ENCODE peak calls at places on chromosomes 6 and 20, in ten cellular contexts. One of them, this sample, is unnamed.

GRCh38 chr20:1215386-1216170 is 10.3 kb upstream of the RAD21L1 start:
- DNase-seq in activated naive CD4-positive, alpha-beta T cell treated with anti-CD3 and anti-CD28 coated beads for 36 hours: peak
- DNase-seq in KBM-7: peak
- DNase-seq in ureter: no peak
- DNase-seq in cardiac fibroblast: no peak
- DNase-seq in cardiac muscle cell: no peak
- DNase-seq in lung: no peak
- DNase-seq in CD8-positive, alpha-beta memory T cell: no peak
- DNase-seq in HCT116: no peak
- DNase-seq in mammary epithelial cell: no peak
- DNase-seq in this sample: no peak

GRCh38 chr20:51800132-51800721 is 2.1 kb downstream of the SALL4 start:
- DNase-seq in activated naive CD4-positive, alpha-beta T cell treated with anti-CD3 and anti-CD28 coated beads for 36 hours: peak
- DNase-seq in KBM-7: peak
- DNase-seq in ureter: peak
- DNase-seq in cardiac fibroblast: peak
- DNase-seq in cardiac muscle cell: peak
- DNase-seq in lung: peak
- DNase-seq in CD8-positive, alpha-beta memory T cell: peak
- DNase-seq in HCT116: peak
- DNase-seq in mammary epithelial cell: peak
- DNase-seq in this sample: peak

GRCh38 chr20:36173451-36173933 is 19.0 kb downstream of the EPB41L1 start:
- DNase-seq in activated naive CD4-positive, alpha-beta T cell treated with anti-CD3 and anti-CD28 coated beads for 36 hours: no peak
- DNase-seq in KBM-7: peak
- DNase-seq in ureter: no peak
- DNase-seq in cardiac fibroblast: peak
- DNase-seq in cardiac muscle cell: peak
- DNase-seq in lung: no peak
- DNase-seq in CD8-positive, alpha-beta memory T cell: no peak
- DNase-seq in HCT116: no peak
- DNase-seq in mammary epithelial cell: no peak
- DNase-seq in this sample: no peak

GRCh38 chr6:46637145-46637544 is 15.5 kb downstream of the CYP39A1 start:
- DNase-seq in activated naive CD4-positive, alpha-beta T cell treated with anti-CD3 and anti-CD28 coated beads for 36 hours: no peak
- DNase-seq in KBM-7: no peak
- DNase-seq in ureter: no peak
- DNase-seq in cardiac fibroblast: peak
- DNase-seq in cardiac muscle cell: no peak
- DNase-seq in lung: no peak
- DNase-seq in CD8-positive, alpha-beta memory T cell: no peak
- DNase-seq in HCT116: no peak
- DNase-seq in mammary epithelial cell: peak
- DNase-seq in this sample: no peak

GRCh38 chr20:40600441-40601235 is 88.4 kb downstream of the MAFB start:
- DNase-seq in activated naive CD4-positive, alpha-beta T cell treated with anti-CD3 and anti-CD28 coated beads for 36 hours: no peak
- DNase-seq in KBM-7: no peak
- DNase-seq in ureter: no peak
- DNase-seq in cardiac fibroblast: no peak
- DNase-seq in cardiac muscle cell: no peak
- DNase-seq in lung: no peak
- DNase-seq in CD8-positive, alpha-beta memory T cell: no peak
- DNase-seq in HCT116: no peak
- DNase-seq in mammary epithelial cell: peak
- DNase-seq in this sample: no peak

GRCh38 chr6:31614674-31615578 is at the start of gene AIF1:
- DNase-seq in activated naive CD4-positive, alpha-beta T cell treated with anti-CD3 and anti-CD28 coated beads for 36 hours: no peak
- DNase-seq in KBM-7: peak
- DNase-seq in ureter: no peak
- DNase-seq in cardiac fibroblast: no peak
- DNase-seq in cardiac muscle cell: no peak
- DNase-seq in lung: no peak
- DNase-seq in CD8-positive, alpha-beta memory T cell: no peak
- DNase-seq in HCT116: no peak
- DNase-seq in mammary epithelial cell: no peak
- DNase-seq in this sample: no peak

GRCh38 chr6:38771111-38771694 is 56.1 kb downstream of the DNAH8 start:
- DNase-seq in activated naive CD4-positive, alpha-beta T cell treated with anti-CD3 and anti-CD28 coated beads for 36 hours: no peak
- DNase-seq in KBM-7: no peak
- DNase-seq in ureter: no peak
- DNase-seq in cardiac fibroblast: peak
- DNase-seq in cardiac muscle cell: no peak
- DNase-seq in lung: no peak
- DNase-seq in CD8-positive, alpha-beta memory T cell: no peak
- DNase-seq in HCT116: no peak
- DNase-seq in mammary epithelial cell: peak
- DNase-seq in this sample: no peak

GRCh38 chr20:24634855-24635254 is 165.4 kb downstream of the SYNDIG1 start:
- DNase-seq in activated naive CD4-positive, alpha-beta T cell treated with anti-CD3 and anti-CD28 coated beads for 36 hours: no peak
- DNase-seq in KBM-7: peak
- DNase-seq in ureter: peak
- DNase-seq in cardiac fibroblast: peak
- DNase-seq in cardiac muscle cell: peak
- DNase-seq in lung: no peak
- DNase-seq in CD8-positive, alpha-beta memory T cell: no peak
- DNase-seq in HCT116: peak
- DNase-seq in mammary epithelial cell: peak
- DNase-seq in this sample: no peak

GRCh38 chr6:148497256-148497655 is 154.6 kb downstream of the SASH1 start:
- DNase-seq in activated naive CD4-positive, alpha-beta T cell treated with anti-CD3 and anti-CD28 coated beads for 36 hours: no peak
- DNase-seq in KBM-7: no peak
- DNase-seq in ureter: no peak
- DNase-seq in cardiac fibroblast: peak
- DNase-seq in cardiac muscle cell: no peak
- DNase-seq in lung: no peak
- DNase-seq in CD8-positive, alpha-beta memory T cell: no peak
- DNase-seq in HCT116: no peak
- DNase-seq in mammary epithelial cell: peak
- DNase-seq in this sample: no peak

GRCh38 chr20:63973636-63974401 is 4.1 kb upstream of the ZNF512B start:
- DNase-seq in activated naive CD4-positive, alpha-beta T cell treated with anti-CD3 and anti-CD28 coated beads for 36 hours: peak
- DNase-seq in KBM-7: peak
- DNase-seq in ureter: peak
- DNase-seq in cardiac fibroblast: peak
- DNase-seq in cardiac muscle cell: peak
- DNase-seq in lung: peak
- DNase-seq in CD8-positive, alpha-beta memory T cell: peak
- DNase-seq in HCT116: peak
- DNase-seq in mammary epithelial cell: peak
- DNase-seq in this sample: peak

GRCh38 chr6:79764758-79765157 is 133.6 kb downstream of the SH3BGRL2 start:
- DNase-seq in activated naive CD4-positive, alpha-beta T cell treated with anti-CD3 and anti-CD28 coated beads for 36 hours: no peak
- DNase-seq in KBM-7: no peak
- DNase-seq in ureter: no peak
- DNase-seq in cardiac fibroblast: no peak
- DNase-seq in cardiac muscle cell: no peak
- DNase-seq in lung: no peak
- DNase-seq in CD8-positive, alpha-beta memory T cell: no peak
- DNase-seq in HCT116: no peak
- DNase-seq in mammary epithelial cell: no peak
- DNase-seq in this sample: no peak

GRCh38 chr20:53738945-53739798 is 145.5 kb upstream of the ZNF217 start:
- DNase-seq in activated naive CD4-positive, alpha-beta T cell treated with anti-CD3 and anti-CD28 coated beads for 36 hours: no peak
- DNase-seq in KBM-7: peak
- DNase-seq in ureter: no peak
- DNase-seq in cardiac fibroblast: peak
- DNase-seq in cardiac muscle cell: no peak
- DNase-seq in lung: no peak
- DNase-seq in CD8-positive, alpha-beta memory T cell: no peak
- DNase-seq in HCT116: no peak
- DNase-seq in mammary epithelial cell: no peak
- DNase-seq in this sample: no peak

GRCh38 chr6:46024122-46024769 is 8.6 kb upstream of the CLIC5 start:
- DNase-seq in activated naive CD4-positive, alpha-beta T cell treated with anti-CD3 and anti-CD28 coated beads for 36 hours: no peak
- DNase-seq in KBM-7: no peak
- DNase-seq in ureter: no peak
- DNase-seq in cardiac fibroblast: no peak
- DNase-seq in cardiac muscle cell: no peak
- DNase-seq in lung: no peak
- DNase-seq in CD8-positive, alpha-beta memory T cell: no peak
- DNase-seq in HCT116: no peak
- DNase-seq in mammary epithelial cell: no peak
- DNase-seq in this sample: no peak

GRCh38 chr20:24950836-24951525 is 1.9 kb downstream of the CST7 start:
- DNase-seq in activated naive CD4-positive, alpha-beta T cell treated with anti-CD3 and anti-CD28 coated beads for 36 hours: no peak
- DNase-seq in KBM-7: no peak
- DNase-seq in ureter: no peak
- DNase-seq in cardiac fibroblast: no peak
- DNase-seq in cardiac muscle cell: no peak
- DNase-seq in lung: no peak
- DNase-seq in CD8-positive, alpha-beta memory T cell: no peak
- DNase-seq in HCT116: no peak
- DNase-seq in mammary epithelial cell: no peak
- DNase-seq in this sample: no peak

GRCh38 chr6:159082039-159082815 is 37.4 kb upstream of the TAGAP start:
- DNase-seq in activated naive CD4-positive, alpha-beta T cell treated with anti-CD3 and anti-CD28 coated beads for 36 hours: no peak
- DNase-seq in KBM-7: no peak
- DNase-seq in ureter: no peak
- DNase-seq in cardiac fibroblast: no peak
- DNase-seq in cardiac muscle cell: no peak
- DNase-seq in lung: no peak
- DNase-seq in CD8-positive, alpha-beta memory T cell: no peak
- DNase-seq in HCT116: no peak
- DNase-seq in mammary epithelial cell: no peak
- DNase-seq in this sample: no peak

GRCh38 chr6:136655251-136656014 is 105.2 kb upstream of the MAP7 start:
- DNase-seq in activated naive CD4-positive, alpha-beta T cell treated with anti-CD3 and anti-CD28 coated beads for 36 hours: no peak
- DNase-seq in KBM-7: no peak
- DNase-seq in ureter: no peak
- DNase-seq in cardiac fibroblast: no peak
- DNase-seq in cardiac muscle cell: peak
- DNase-seq in lung: no peak
- DNase-seq in CD8-positive, alpha-beta memory T cell: no peak
- DNase-seq in HCT116: no peak
- DNase-seq in mammary epithelial cell: no peak
- DNase-seq in this sample: no peak

GRCh38 chr6:152948150-152948768 is 34.6 kb downstream of the FBXO5 start:
- DNase-seq in activated naive CD4-positive, alpha-beta T cell treated with anti-CD3 and anti-CD28 coated beads for 36 hours: no peak
- DNase-seq in KBM-7: peak
- DNase-seq in ureter: no peak
- DNase-seq in cardiac fibroblast: peak
- DNase-seq in cardiac muscle cell: peak
- DNase-seq in lung: no peak
- DNase-seq in CD8-positive, alpha-beta memory T cell: no peak
- DNase-seq in HCT116: peak
- DNase-seq in mammary epithelial cell: peak
- DNase-seq in this sample: no peak

GRCh38 chr6:168905451-168906090 is 348.1 kb downstream of the THBS2 start:
- DNase-seq in activated naive CD4-positive, alpha-beta T cell treated with anti-CD3 and anti-CD28 coated beads for 36 hours: peak
- DNase-seq in KBM-7: no peak
- DNase-seq in ureter: no peak
- DNase-seq in cardiac fibroblast: peak
- DNase-seq in cardiac muscle cell: no peak
- DNase-seq in lung: no peak
- DNase-seq in CD8-positive, alpha-beta memory T cell: no peak
- DNase-seq in HCT116: no peak
- DNase-seq in mammary epithelial cell: peak
- DNase-seq in this sample: no peak

GRCh38 chr6:63839485-63839884 is 203.9 kb downstream of the PHF3 start:
- DNase-seq in activated naive CD4-positive, alpha-beta T cell treated with anti-CD3 and anti-CD28 coated beads for 36 hours: no peak
- DNase-seq in KBM-7: no peak
- DNase-seq in ureter: no peak
- DNase-seq in cardiac fibroblast: peak
- DNase-seq in cardiac muscle cell: peak
- DNase-seq in lung: no peak
- DNase-seq in CD8-positive, alpha-beta memory T cell: no peak
- DNase-seq in HCT116: no peak
- DNase-seq in mammary epithelial cell: no peak
- DNase-seq in this sample: no peak

GRCh38 chr20:21381619-21382018 is 15.7 kb downstream of the NKX2-4 start:
- DNase-seq in activated naive CD4-positive, alpha-beta T cell treated with anti-CD3 and anti-CD28 coated beads for 36 hours: no peak
- DNase-seq in KBM-7: no peak
- DNase-seq in ureter: no peak
- DNase-seq in cardiac fibroblast: no peak
- DNase-seq in cardiac muscle cell: no peak
- DNase-seq in lung: no peak
- DNase-seq in CD8-positive, alpha-beta memory T cell: no peak
- DNase-seq in HCT116: no peak
- DNase-seq in mammary epithelial cell: no peak
- DNase-seq in this sample: no peak

GRCh38 chr6:169398342-169399105 is 144.9 kb upstream of the THBS2 start:
- DNase-seq in activated naive CD4-positive, alpha-beta T cell treated with anti-CD3 and anti-CD28 coated beads for 36 hours: no peak
- DNase-seq in KBM-7: no peak
- DNase-seq in ureter: no peak
- DNase-seq in cardiac fibroblast: no peak
- DNase-seq in cardiac muscle cell: no peak
- DNase-seq in lung: peak
- DNase-seq in CD8-positive, alpha-beta memory T cell: no peak
- DNase-seq in HCT116: no peak
- DNase-seq in mammary epithelial cell: peak
- DNase-seq in this sample: no peak

GRCh38 chr6:106145741-106146227 is 59.6 kb downstream of the PRDM1 start:
- DNase-seq in activated naive CD4-positive, alpha-beta T cell treated with anti-CD3 and anti-CD28 coated beads for 36 hours: peak
- DNase-seq in KBM-7: no peak
- DNase-seq in ureter: no peak
- DNase-seq in cardiac fibroblast: peak
- DNase-seq in cardiac muscle cell: no peak
- DNase-seq in lung: no peak
- DNase-seq in CD8-positive, alpha-beta memory T cell: no peak
- DNase-seq in HCT116: no peak
- DNase-seq in mammary epithelial cell: peak
- DNase-seq in this sample: peak

GRCh38 chr20:45509091-45509490 is 6.3 kb downstream of the SPINT3 start:
- DNase-seq in activated naive CD4-positive, alpha-beta T cell treated with anti-CD3 and anti-CD28 coated beads for 36 hours: no peak
- DNase-seq in KBM-7: no peak
- DNase-seq in ureter: no peak
- DNase-seq in cardiac fibroblast: no peak
- DNase-seq in cardiac muscle cell: no peak
- DNase-seq in lung: no peak
- DNase-seq in CD8-positive, alpha-beta memory T cell: no peak
- DNase-seq in HCT116: no peak
- DNase-seq in mammary epithelial cell: no peak
- DNase-seq in this sample: no peak

GRCh38 chr6:41462980-41463930 is 82.9 kb upstream of the FOXP4 start:
- DNase-seq in activated naive CD4-positive, alpha-beta T cell treated with anti-CD3 and anti-CD28 coated beads for 36 hours: peak
- DNase-seq in KBM-7: peak
- DNase-seq in ureter: peak
- DNase-seq in cardiac fibroblast: peak
- DNase-seq in cardiac muscle cell: peak
- DNase-seq in lung: peak
- DNase-seq in CD8-positive, alpha-beta memory T cell: no peak
- DNase-seq in HCT116: peak
- DNase-seq in mammary epithelial cell: peak
- DNase-seq in this sample: no peak

GRCh38 chr6:45917439-45917838 is 98.2 kb downstream of the CLIC5 start:
- DNase-seq in activated naive CD4-positive, alpha-beta T cell treated with anti-CD3 and anti-CD28 coated beads for 36 hours: no peak
- DNase-seq in KBM-7: no peak
- DNase-seq in ureter: no peak
- DNase-seq in cardiac fibroblast: no peak
- DNase-seq in cardiac muscle cell: no peak
- DNase-seq in lung: no peak
- DNase-seq in CD8-positive, alpha-beta memory T cell: no peak
- DNase-seq in HCT116: no peak
- DNase-seq in mammary epithelial cell: no peak
- DNase-seq in this sample: no peak

GRCh38 chr6:4208158-4208557 is 72.8 kb upstream of the ECI2 start:
- DNase-seq in activated naive CD4-positive, alpha-beta T cell treated with anti-CD3 and anti-CD28 coated beads for 36 hours: no peak
- DNase-seq in KBM-7: no peak
- DNase-seq in ureter: no peak
- DNase-seq in cardiac fibroblast: no peak
- DNase-seq in cardiac muscle cell: peak
- DNase-seq in lung: no peak
- DNase-seq in CD8-positive, alpha-beta memory T cell: no peak
- DNase-seq in HCT116: no peak
- DNase-seq in mammary epithelial cell: no peak
- DNase-seq in this sample: no peak

This sample was measured in T-helper 2 cell.